ENCODE peak calls at places on chromosomes 3 and 15, in five cellular contexts. I is activated CD8-positive, alpha-beta memory T cell treated with anti-CD3 and anti-CD28 coated beads, Interleukin-2, amount 50 U/mL, for 4 hours; S is NCI-H1694; Z is fibroblast of pulmonary artery; W is MV-4-11. T is an unnamed sample.

GRCh38 chr3:72152551-72153476 is 367.9 kb upstream of the PROK2 start:
- DNase-seq in Z (peak; percentile 92), W (no peak), I (no peak), S (peak; percentile 39), T (no peak)

GRCh38 chr3:45103753-45104714 is 42.1 kb downstream of the CDCP1 start:
- DNase-seq in W (no peak), S (no peak), Z (no peak), I (no peak), T (no peak)

GRCh38 chr3:52405066-52405465 is 39.8 kb downstream of the SEMA3G start:
- DNase-seq in I (no peak), W (no peak), S (no peak), Z (no peak), T (no peak)

GRCh38 chr3:47001731-47002489 is 22.4 kb downstream of the NBEAL2 start:
- DNase-seq in I (no peak), W (no peak), S (no peak), Z (no peak), T (no peak)

GRCh38 chr3:123339302-123339701 is 109.6 kb downstream of the ADCY5 start:
- DNase-seq in W (no peak), Z (no peak), S (no peak), I (no peak), T (no peak)

GRCh38 chr15:100803158-100803440 is 76.5 kb upstream of the ALDH1A3 start:
- DNase-seq in S (no peak), W (no peak), Z (no peak), I (no peak), T (no peak)

GRCh38 chr3:119436977-119437376 is 26.4 kb downstream of the TMEM39A start:
- DNase-seq in W (no peak), Z (no peak), S (no peak), I (no peak), T (no peak)

GRCh38 chr3:64216706-64217105 is 8.6 kb downstream of the PRICKLE2 start:
- DNase-seq in W (no peak), S (no peak), I (no peak), Z (peak; percentile 55), T (no peak)

GRCh38 chr3:156604642-156605144 is 49.8 kb upstream of the SSR3 start:
- DNase-seq in W (peak; percentile 22), S (no peak), Z (no peak), I (no peak), T (no peak)

GRCh38 chr15:92801412-92801773 is 98.7 kb upstream of the CHD2 start:
- DNase-seq in I (no peak), W (no peak), S (no peak), Z (peak; percentile 96), T (no peak)

GRCh38 chr15:41203395-41203794 is 27.2 kb downstream of the EXD1 start:
- DNase-seq in Z (no peak), W (no peak), S (no peak), I (no peak), T (no peak)

GRCh38 chr3:58560771-58561311 is 16.4 kb downstream of the FAM107A start:
- DNase-seq in S (peak; percentile 3), W (no peak), I (no peak), Z (peak; percentile 95), T (no peak)

T was measured in esophagus squamous epithelium.